ENCODE peak calls at places on chromosome 19, in eight cellular contexts. B, T, V, J, K, Q, H and O are unnamed samples.

GRCh38 chr19:38898788-38899446 is 501 bp downstream of the SIRT2 start:
- DNase-seq in B (no peak), T (peak), V (no peak), J (no peak), K (peak), Q (no peak), H (no peak), O (peak)

GRCh38 chr19:24140099-24140498 is 53.1 kb downstream of the ZNF254 start:
- DNase-seq in B (no peak), T (peak), V (peak), J (no peak), K (no peak), Q (no peak), H (peak), O (no peak)

GRCh38 chr19:17073869-17074627 is 1.2 kb downstream of the HAUS8 start:
- DNase-seq in B (no peak), T (no peak), V (no peak), J (no peak), K (no peak), Q (no peak), H (peak), O (no peak)

GRCh38 chr19:29811125-29812079 is at the start of gene CCNE1:
- DNase-seq in B (peak), T (peak), V (peak), J (peak), K (peak), Q (peak), H (peak), O (peak)

GRCh38 chr19:33715462-33715861 is 81.2 kb upstream of the KCTD15 start:
- DNase-seq in B (no peak), T (no peak), V (no peak), J (no peak), K (no peak), Q (no peak), H (no peak), O (no peak)

GRCh38 chr19:53549354-53549753 is 11.4 kb downstream of the ZNF331 start:
- DNase-seq in B (no peak), T (peak), V (peak), J (no peak), K (no peak), Q (no peak), H (peak), O (peak)

GRCh38 chr19:15122331-15123030 is 15.3 kb downstream of the SYDE1 start:
- DNase-seq in B (no peak), T (no peak), V (no peak), J (no peak), K (no peak), Q (no peak), H (no peak), O (no peak)

GRCh38 chr19:28582344-28582743 is 630.6 kb downstream of the UQCRFS1 start:
- DNase-seq in B (no peak), T (no peak), V (no peak), J (no peak), K (no peak), Q (no peak), H (no peak), O (no peak)

GRCh38 chr19:5125797-5126497 is 157.0 kb downstream of the KDM4B start:
- DNase-seq in B (no peak), T (no peak), V (no peak), J (no peak), K (no peak), Q (no peak), H (no peak), O (no peak)

GRCh38 chr19:30320916-30321315 is 51.3 kb upstream of the ZNF536 start:
- DNase-seq in B (no peak), T (no peak), V (no peak), J (no peak), K (no peak), Q (no peak), H (no peak), O (no peak)

GRCh38 chr19:50537306-50537685 is 23.6 kb upstream of the ASPDH start:
- DNase-seq in B (no peak), T (no peak), V (no peak), J (no peak), K (no peak), Q (no peak), H (no peak), O (no peak)